ENCODE peak calls at places on chromosome 12, in nine cellular contexts. L is NCI-H1417 treated with DMSO at 0.1 percent for 48 hours; Y is stimulated activated CD4-positive, alpha-beta T cell treated with anti-CD3 and anti-CD28 coated beads, Interleukin-4, amount 100 ng/mL, for 4 hours; Q is amygdala; C is C1 segment of cervical spinal cord; X is astrocyte of the spinal cord; O is GM20000; F is omental fat pad; V is nucleus accumbens. M is an unnamed sample.

GRCh38 chr12:30440826-30441602 is 254.7 kb downstream of the IPO8 start:
- DNase-seq in Y (no peak), X (no peak), F (no peak), L (no peak), C (no peak), V (no peak), O (no peak), Q (no peak), M (no peak)

GRCh38 chr12:77352941-77353340 is 287.6 kb upstream of the E2F7 start:
- DNase-seq in O (no peak), Q (no peak), V (no peak), X (peak; percentile 7), F (no peak), Y (no peak), C (no peak), L (no peak), M (no peak)

GRCh38 chr12:90945070-90945649 is 9.8 kb downstream of the CCER1 start:
- DNase-seq in V (no peak), C (no peak), Q (no peak), Y (no peak), F (no peak), O (peak; percentile 31), L (peak; percentile 7), X (peak; percentile 52), M (no peak)

GRCh38 chr12:20404576-20405346 is 36.4 kb downstream of the PDE3A start:
- DNase-seq in F (peak; percentile 33), O (no peak), Y (no peak), V (no peak), Q (no peak), C (no peak), L (no peak), X (peak; percentile 22), M (peak; percentile 39)

GRCh38 chr12:130559806-130560205 is 156.3 kb downstream of the RIMBP2 start:
- DNase-seq in Y (no peak), V (no peak), X (no peak), O (no peak), F (no peak), Q (no peak), C (no peak), L (no peak), M (no peak)

GRCh38 chr12:89373772-89374572 is 21.7 kb upstream of the DUSP6 start:
- DNase-seq in V (no peak), Q (no peak), L (no peak), X (peak; percentile 92), O (no peak), Y (no peak), C (no peak), F (no peak), M (no peak)

GRCh38 chr12:108514468-108514972 is 557 bp upstream of the FICD start:
- DNase-seq in F (no peak), Q (no peak), V (no peak), Y (no peak), X (no peak), L (no peak), C (no peak), O (no peak), M (no peak)

GRCh38 chr12:109833307-109834189 is at the start of gene TRPV4:
- DNase-seq in L (no peak), Y (no peak), O (no peak), V (no peak), X (peak; percentile 17), F (no peak), C (no peak), Q (no peak), M (peak; percentile 58)

GRCh38 chr12:5197127-5197526 is 153.4 kb downstream of the KCNA5 start:
- DNase-seq in X (peak; percentile 93), Y (no peak), F (no peak), L (no peak), V (no peak), O (no peak), Q (no peak), C (no peak), M (no peak)